ENCODE peak calls at places on chromosomes 7 and 10, in nine cellular contexts. U is GM23338, D is HepG2, M is HS-5, N is anterior cingulate cortex, W is adrenal gland, I is C1 segment of cervical spinal cord, J is activated gamma-delta T cell treated with Interleukin-2 at 50 U/mL for 16 hours, Q is IMR-90. E is an unnamed sample.

GRCh38 chr7:79046061-79046460 is 407.4 kb downstream of the MAGI2 start:
- DNase-seq in U (no peak), W (no peak), D (no peak), M (no peak), J (no peak), Q (no peak), N (no peak), I (no peak), E (no peak)

GRCh38 chr7:4958477-4959301 is at the start of gene MMD2:
- DNase-seq in W (no peak), I (no peak), J (no peak), Q (no peak), N (no peak), M (no peak), U (peak; percentile 72), D (no peak), E (no peak)

GRCh38 chr7:32150039-32150438 is 79.8 kb upstream of the PDE1C start:
- DNase-seq in D (no peak), M (no peak), U (no peak), N (no peak), Q (no peak), I (no peak), W (no peak), J (no peak), E (no peak)

GRCh38 chr7:25952277-25953057 is 199.5 kb upstream of the NFE2L3 start:
- DNase-seq in D (peak; percentile 93), W (no peak), Q (no peak), M (no peak), U (peak; percentile 37), J (no peak), N (no peak), I (no peak), E (no peak)

GRCh38 chr7:112020800-112021199 is 185.4 kb downstream of the DOCK4 start:
- DNase-seq in J (no peak), I (no peak), D (no peak), W (no peak), M (no peak), Q (no peak), N (no peak), U (no peak), E (no peak)

GRCh38 chr10:103651783-103652476 is 158.4 kb downstream of the NEURL1 start:
- DNase-seq in M (no peak), N (peak; percentile 37), Q (no peak), W (peak; percentile 52), U (no peak), D (peak; percentile 58), J (no peak), I (no peak), E (no peak)

GRCh38 chr7:2288986-2289611 is 25.1 kb downstream of the SNX8 start:
- DNase-seq in D (no peak), U (no peak), I (no peak), M (no peak), N (no peak), J (no peak), W (no peak), Q (no peak), E (no peak)

GRCh38 chr10:119478111-119479047 is 64.1 kb downstream of the RGS10 start:
- DNase-seq in M (no peak), W (no peak), N (no peak), I (no peak), Q (no peak), J (peak; percentile 34), D (no peak), U (no peak), E (no peak)

GRCh38 chr7:213324-213993 is 21.1 kb downstream of the FAM20C start:
- DNase-seq in Q (no peak), W (no peak), D (no peak), I (no peak), U (no peak), N (no peak), M (no peak), J (no peak), E (no peak)

GRCh38 chr7:115047968-115048720 is 126.2 kb downstream of the MDFIC start:
- DNase-seq in N (no peak), D (no peak), J (no peak), M (no peak), U (no peak), I (no peak), W (no peak), Q (peak; percentile 80), E (no peak)

GRCh38 chr7:116399808-116400207 is 99.7 kb upstream of the CAV2 start:
- DNase-seq in M (peak; percentile 29), J (no peak), I (no peak), N (no peak), D (no peak), Q (peak; percentile 64), W (no peak), U (no peak), E (no peak)

GRCh38 chr7:102974366-102975236 is 61.8 kb downstream of the LRRC17 start:
- DNase-seq in I (no peak), J (no peak), W (no peak), D (no peak), M (no peak), Q (no peak), N (no peak), U (peak; percentile 69), E (no peak)

GRCh38 chr10:79003183-79004100 is 65.3 kb upstream of the ZMIZ1 start:
- DNase-seq in M (no peak), Q (no peak), D (no peak), N (no peak), W (peak; percentile 63), J (no peak), I (no peak), U (no peak), E (no peak)

GRCh38 chr10:110357252-110357780 is 52.6 kb upstream of the SMNDC1 start:
- DNase-seq in M (peak; percentile 89), W (no peak), N (no peak), J (no peak), Q (peak; percentile 99), I (no peak), U (no peak), D (peak; percentile 30), E (no peak)

GRCh38 chr10:71547290-71547689 is 150.6 kb downstream of the CDH23 start:
- DNase-seq in J (no peak), W (no peak), M (no peak), D (no peak), N (no peak), U (no peak), Q (no peak), I (no peak), E (no peak)

GRCh38 chr7:12821746-12822145 is 134.3 kb downstream of the ARL4A start:
- DNase-seq in Q (no peak), W (no peak), N (no peak), M (no peak), J (no peak), I (no peak), U (no peak), D (peak; percentile 44), E (no peak)

GRCh38 chr7:92633211-92633906 is 43.2 kb upstream of the FAM133B start:
- DNase-seq in U (no peak), J (peak; percentile 12), Q (peak; percentile 94), N (no peak), M (peak; percentile 88), D (peak; percentile 87), W (no peak), I (peak; percentile 33), E (no peak)

GRCh38 chr7:39733881-39734571 is 110.7 kb downstream of the RALA start:
- DNase-seq in J (no peak), Q (peak; percentile 93), U (peak; percentile 80), I (no peak), D (peak; percentile 36), W (no peak), M (peak; percentile 97), N (no peak), E (peak; percentile 50)

GRCh38 chr7:2806571-2806970 is 37.5 kb downstream of the GNA12 start:
- DNase-seq in J (no peak), I (no peak), Q (no peak), U (no peak), N (no peak), D (no peak), W (no peak), M (no peak), E (no peak)

GRCh38 chr7:149860821-149861727 is 12.7 kb upstream of the ATP6V0E2 start:
- DNase-seq in U (peak; percentile 85), D (no peak), M (no peak), Q (no peak), W (no peak), J (no peak), I (no peak), N (no peak), E (no peak)

GRCh38 chr10:17643339-17643754 is 604 bp upstream of the STAM start:
- DNase-seq in N (no peak), W (peak; percentile 82), U (peak; percentile 69), Q (peak; percentile 78), D (peak; percentile 67), M (no peak), J (no peak), I (no peak), E (no peak)

GRCh38 chr10:132145521-132146185 is 41.1 kb upstream of the DPYSL4 start:
- DNase-seq in N (no peak), J (no peak), I (no peak), U (no peak), M (no peak), Q (no peak), D (no peak), W (no peak), E (no peak)

GRCh38 chr10:29976134-29976533 is 83.3 kb downstream of the JCAD start:
- DNase-seq in I (no peak), W (no peak), Q (no peak), J (no peak), M (no peak), N (no peak), D (no peak), U (no peak), E (no peak)

GRCh38 chr10:35231646-35232045 is 104.7 kb upstream of the CCNY start:
- DNase-seq in D (no peak), W (no peak), Q (no peak), J (no peak), N (no peak), M (no peak), U (no peak), I (no peak), E (no peak)

GRCh38 chr10:89301721-89302445 is at the start of gene IFIT2:
- DNase-seq in M (no peak), D (peak; percentile 15), I (peak; percentile 84), W (no peak), J (no peak), Q (peak; percentile 80), U (peak; percentile 8), N (peak; percentile 62), E (peak; percentile 54)

GRCh38 chr7:116441534-116441933 is 58.0 kb upstream of the CAV2 start:
- DNase-seq in N (no peak), M (no peak), Q (peak; percentile 46), J (no peak), W (no peak), I (no peak), U (no peak), D (no peak), E (no peak)

GRCh38 chr7:40418445-40418844 is 283.6 kb downstream of the SUGCT start:
- DNase-seq in Q (no peak), W (no peak), J (no peak), M (no peak), U (peak; percentile 27), I (no peak), N (no peak), D (no peak), E (no peak)

GRCh38 chr7:43164757-43165156 is 52.3 kb downstream of the HECW1 start:
- DNase-seq in J (no peak), I (no peak), Q (peak; percentile 97), W (peak; percentile 30), U (no peak), N (no peak), M (peak; percentile 98), D (no peak), E (no peak)